ENCODE peak calls at places on chromosomes 12 and 14, in seven cellular contexts. T is H4, G is fibroblast of the conjunctiva, F is left cardiac atrium, R is A549, X is germinal center, H is GM10248. W is an unnamed sample.

GRCh38 chr12:32181498-32182175 is 75.0 kb downstream of the BICD1 start:
- DNase-seq in T (no peak), G (peak; percentile 3), F (no peak), R (no peak), X (no peak), H (no peak), W (peak; percentile 29)

GRCh38 chr14:98935921-98936320 is 336.1 kb downstream of the BCL11B start:
- DNase-seq in T (no peak), G (no peak), F (no peak), R (no peak), X (no peak), H (no peak), W (no peak)

GRCh38 chr12:5254703-5255102 is 177.2 kb upstream of the NTF3 start:
- DNase-seq in T (no peak), G (no peak), F (no peak), R (no peak), X (no peak), H (no peak), W (peak; percentile 52)

GRCh38 chr12:70883855-70884254 is 36.7 kb downstream of the PTPRR start:
- DNase-seq in T (no peak), G (no peak), F (no peak), R (no peak), X (no peak), H (no peak), W (no peak)

GRCh38 chr12:52794479-52795331 is 1.2 kb downstream of the KRT3 start:
- DNase-seq in T (no peak), G (no peak), F (no peak), R (no peak), X (no peak), H (no peak), W (no peak)

GRCh38 chr14:94548999-94549985 is 11.9 kb upstream of the SERPINA4 start:
- DNase-seq in T (no peak), G (peak; percentile 13), F (peak; percentile 54), R (peak; percentile 44), X (peak; percentile 62), H (peak; percentile 67), W (peak; percentile 73)

GRCh38 chr12:78343657-78344056 is 513.0 kb downstream of the NAV3 start:
- DNase-seq in T (no peak), G (no peak), F (no peak), R (no peak), X (no peak), H (no peak), W (no peak)

GRCh38 chr14:72801381-72801812 is 92.5 kb downstream of the DPF3 start:
- DNase-seq in T (peak; percentile 51), G (peak; percentile 48), F (no peak), R (peak; percentile 36), X (no peak), H (no peak), W (no peak)

GRCh38 chr12:104684884-104685283 is 228.1 kb downstream of the CHST11 start:
- DNase-seq in T (no peak), G (no peak), F (no peak), R (no peak), X (no peak), H (no peak), W (peak; percentile 53)

GRCh38 chr12:58914457-58914856 is 5.8 kb downstream of the LRIG3 start:
- DNase-seq in T (no peak), G (no peak), F (no peak), R (no peak), X (no peak), H (no peak), W (no peak)

GRCh38 chr14:104277416-104278213 is 139.2 kb downstream of the KIF26A start:
- DNase-seq in T (no peak), G (no peak), F (no peak), R (no peak), X (no peak), H (no peak), W (no peak)

GRCh38 chr12:90888316-90888715 is 66.7 kb downstream of the CCER1 start:
- DNase-seq in T (no peak), G (no peak), F (no peak), R (no peak), X (no peak), H (no peak), W (no peak)

GRCh38 chr14:69079188-69079742 is 73.7 kb downstream of the DCAF5 start:
- DNase-seq in T (no peak), G (no peak), F (no peak), R (peak; percentile 44), X (no peak), H (no peak), W (peak; percentile 38)

GRCh38 chr14:104749111-104749649 is 3.8 kb upstream of the SIVA1 start:
- DNase-seq in T (no peak), G (peak; percentile 34), F (no peak), R (no peak), X (no peak), H (no peak), W (peak; percentile 74)

GRCh38 chr12:30268036-30268435 is 427.6 kb downstream of the IPO8 start:
- DNase-seq in T (no peak), G (no peak), F (no peak), R (no peak), X (no peak), H (no peak), W (no peak)

GRCh38 chr12:47717443-47718193 is 7.7 kb downstream of the ENDOU start:
- DNase-seq in T (peak; percentile 83), G (peak; percentile 86), F (peak; percentile 88), R (peak; percentile 91), X (peak; percentile 74), H (peak; percentile 74), W (peak; percentile 91)

GRCh38 chr14:103393078-103393477 is 7.9 kb downstream of the MARK3 start:
- DNase-seq in T (no peak), G (no peak), F (no peak), R (no peak), X (no peak), H (no peak), W (no peak)

GRCh38 chr12:120687570-120688289 is 781 bp downstream of the MLEC start:
- DNase-seq in T (no peak), G (no peak), F (peak; percentile 41), R (no peak), X (no peak), H (no peak), W (peak; percentile 51)

GRCh38 chr12:31728289-31728916 is 418 bp downstream of the AMN1 start:
- DNase-seq in T (no peak), G (no peak), F (peak; percentile 60), R (peak; percentile 77), X (peak; percentile 67), H (peak; percentile 46), W (no peak)

GRCh38 chr14:91230363-91231035 is 14.0 kb downstream of the GPR68 start:
- DNase-seq in T (no peak), G (no peak), F (no peak), R (no peak), X (no peak), H (no peak), W (no peak)

GRCh38 chr12:17818931-17819330 is 271.1 kb downstream of the RERGL start:
- DNase-seq in T (no peak), G (no peak), F (no peak), R (no peak), X (no peak), H (no peak), W (no peak)

GRCh38 chr14:68703093-68703492 is 89.8 kb downstream of the ZFP36L1 start:
- DNase-seq in T (peak; percentile 42), G (no peak), F (peak; percentile 54), R (peak; percentile 71), X (no peak), H (no peak), W (no peak)

GRCh38 chr12:12791756-12792346 is 6.4 kb downstream of the APOLD1 start:
- DNase-seq in T (no peak), G (no peak), F (no peak), R (no peak), X (no peak), H (no peak), W (peak; percentile 76)

GRCh38 chr12:100970894-100971293 is 176.3 kb downstream of the ANO4 start:
- DNase-seq in T (no peak), G (no peak), F (no peak), R (no peak), X (no peak), H (no peak), W (no peak)

GRCh38 chr14:51386983-51387730 is 147.1 kb downstream of the TMX1 start:
- DNase-seq in T (no peak), G (no peak), F (no peak), R (no peak), X (no peak), H (no peak), W (no peak)

GRCh38 chr14:65910108-65910507 is 497.6 kb downstream of the FUT8 start:
- DNase-seq in T (peak; percentile 30), G (no peak), F (no peak), R (peak; percentile 10), X (no peak), H (no peak), W (no peak)

GRCh38 chr12:25929096-25929637 is 29.3 kb upstream of the RASSF8 start:
- DNase-seq in T (no peak), G (peak; percentile 49), F (no peak), R (no peak), X (no peak), H (no peak), W (peak; percentile 70)

GRCh38 chr14:24381363-24382102 is 13.5 kb downstream of the NFATC4 start:
- DNase-seq in T (no peak), G (no peak), F (no peak), R (no peak), X (no peak), H (no peak), W (no peak)

GRCh38 chr12:71947645-71948105 is 9.0 kb downstream of the TPH2 start:
- DNase-seq in T (peak; percentile 50), G (no peak), F (no peak), R (no peak), X (no peak), H (no peak), W (peak; percentile 23)

GRCh38 chr12:68290126-68290525 is 36.7 kb upstream of the IL22 start:
- DNase-seq in T (no peak), G (no peak), F (no peak), R (no peak), X (no peak), H (peak; percentile 36), W (no peak)

GRCh38 chr12:108399514-108399913 is 60.4 kb upstream of the CMKLR1 start:
- DNase-seq in T (no peak), G (no peak), F (no peak), R (no peak), X (no peak), H (no peak), W (no peak)

GRCh38 chr12:64813733-64814132 is 10.7 kb upstream of the TBC1D30 start:
- DNase-seq in T (no peak), G (no peak), F (no peak), R (no peak), X (no peak), H (no peak), W (no peak)

GRCh38 chr14:99273724-99274345 is 1.8 kb upstream of the BCL11B start:
- DNase-seq in T (no peak), G (no peak), F (no peak), R (peak; percentile 33), X (no peak), H (no peak), W (peak; percentile 55)

GRCh38 chr12:94545937-94546771 is 86.5 kb upstream of the CEP83 start:
- DNase-seq in T (peak; percentile 60), G (peak; percentile 61), F (peak; percentile 51), R (peak; percentile 70), X (peak; percentile 29), H (peak; percentile 60), W (peak; percentile 83)

GRCh38 chr12:110934093-110934852 is 13.9 kb upstream of the MYL2 start:
- DNase-seq in T (no peak), G (no peak), F (no peak), R (peak; percentile 80), X (no peak), H (no peak), W (no peak)

W was measured in left kidney.